ENCODE peak calls at places on chromosomes 2 and 18, in five cellular contexts. N is Calu3, I is NCI-H2029, C is NCI-H187, G is M059J. F is an unnamed sample.

GRCh38 chr2:8634466-8635172 is 47.2 kb upstream of the ID2 start:
- DNase-seq in N (no peak), I (no peak), C (no peak), G (no peak), F (no peak)

GRCh38 chr2:24616606-24617005 is 125.6 kb downstream of the NCOA1 start:
- DNase-seq in N (no peak), I (no peak), C (no peak), G (no peak), F (no peak)

GRCh38 chr18:23106575-23106974 is 28.7 kb upstream of the CABLES1 start:
- DNase-seq in N (peak), I (no peak), C (no peak), G (peak), F (no peak)

GRCh38 chr2:235263205-235264120 is 230.4 kb upstream of the AGAP1 start:
- DNase-seq in N (peak), I (no peak), C (no peak), G (peak), F (no peak)

GRCh38 chr18:23400918-23401317 is 52.2 kb upstream of the RIOK3 start:
- DNase-seq in N (no peak), I (no peak), C (no peak), G (no peak), F (no peak)

GRCh38 chr18:48428494-48429177 is 19.5 kb upstream of the ZBTB7C start:
- DNase-seq in N (no peak), I (no peak), C (no peak), G (no peak), F (no peak)

GRCh38 chr2:71551631-71551915 is 98.2 kb downstream of the DYSF start:
- DNase-seq in N (no peak), I (no peak), C (no peak), G (no peak), F (no peak)

GRCh38 chr2:126436411-126436810 is 219.5 kb upstream of the GYPC start:
- DNase-seq in N (no peak), I (no peak), C (no peak), G (no peak), F (no peak)

GRCh38 chr2:108534577-108535379 is 508 bp downstream of the LIMS1 start:
- DNase-seq in N (peak), I (no peak), C (no peak), G (peak), F (peak)

GRCh38 chr18:9239708-9240107 is 94.9 kb upstream of the TWSG1 start:
- DNase-seq in N (no peak), I (no peak), C (no peak), G (no peak), F (no peak)